ENCODE peak calls at places on chromosomes 1 and 21, in four cellular contexts. O, B, E and X are unnamed samples.

GRCh38 chr1:1240822-1241587 is 5.5 kb downstream of the C1QTNF12 start:
- DNase-seq in O (no peak), E (no peak), B (peak; percentile 46), X (no peak)

GRCh38 chr1:205456868-205457724 is 1.3 kb upstream of the BLACAT1 start:
- DNase-seq in O (no peak), B (no peak), E (no peak), X (peak; percentile 84)

GRCh38 chr1:77134359-77134758 is 84.9 kb downstream of the PIGK start:
- DNase-seq in O (no peak), E (no peak), B (peak; percentile 7), X (no peak)

GRCh38 chr1:37410815-37411214 is 63.6 kb upstream of the ZC3H12A start:
- DNase-seq in O (no peak), B (peak; percentile 9), E (no peak), X (peak; percentile 67)

GRCh38 chr1:201042663-201043461 is 19.3 kb upstream of the KIF21B start:
- DNase-seq in B (peak; percentile 29), E (no peak), O (no peak), X (peak; percentile 64)

GRCh38 chr1:109277434-109278204 is 5.3 kb downstream of the PSRC1 start:
- DNase-seq in B (peak; percentile 86), O (peak; percentile 54), E (peak; percentile 81), X (peak; percentile 57)

GRCh38 chr1:67710417-67710816 is 25.4 kb downstream of the GADD45A start:
- DNase-seq in B (no peak), E (no peak), O (no peak), X (no peak)

GRCh38 chr1:153404768-153405167 is 11.6 kb upstream of the S100A7A start:
- DNase-seq in B (peak; percentile 11), O (no peak), E (peak; percentile 19), X (peak; percentile 57)

GRCh38 chr1:184972281-184973055 is 1.8 kb downstream of the NIBAN1 start:
- DNase-seq in E (no peak), O (no peak), B (no peak), X (no peak)

GRCh38 chr1:238052496-238053266 is 162.0 kb upstream of the ZP4 start:
- DNase-seq in O (no peak), E (no peak), B (no peak), X (no peak)

GRCh38 chr1:235073331-235073967 is 55.2 kb downstream of the TOMM20 start:
- DNase-seq in E (no peak), B (peak; percentile 97), O (no peak), X (no peak)

GRCh38 chr1:100955322-100955721 is 59.4 kb downstream of the SLC30A7 start:
- DNase-seq in B (no peak), E (no peak), O (no peak), X (no peak)

GRCh38 chr1:182032251-182032650 is 29.3 kb downstream of the ZNF648 start:
- DNase-seq in O (no peak), B (no peak), E (no peak), X (no peak)

GRCh38 chr1:12406218-12407021 is 176.6 kb downstream of the VPS13D start:
- DNase-seq in E (no peak), B (peak; percentile 85), O (no peak), X (no peak)

GRCh38 chr1:109294481-109294880 is 11.5 kb upstream of the PSRC1 start:
- DNase-seq in E (no peak), B (no peak), O (no peak), X (no peak)

GRCh38 chr21:44737706-44738354 is 26.5 kb upstream of the TSPEAR start:
- DNase-seq in O (no peak), B (no peak), E (no peak), X (no peak)

GRCh38 chr1:3206696-3207095 is 137.7 kb downstream of the PRDM16 start:
- DNase-seq in E (no peak), B (no peak), O (no peak), X (no peak)

GRCh38 chr21:21436012-21436545 is 437.9 kb downstream of the NCAM2 start:
- DNase-seq in E (no peak), O (no peak), B (no peak), X (no peak)

GRCh38 chr1:45297604-45298356 is 28.9 kb upstream of the HPDL start:
- DNase-seq in O (no peak), B (peak; percentile 87), E (no peak), X (no peak)

GRCh38 chr1:13774121-13774520 is 74.1 kb downstream of the PRDM2 start:
- DNase-seq in E (no peak), B (no peak), O (no peak), X (no peak)

GRCh38 chr1:167821969-167822685 is 91.8 kb downstream of the ADCY10 start:
- DNase-seq in O (no peak), E (no peak), B (no peak), X (no peak)

GRCh38 chr1:162055062-162055461 is 14.4 kb upstream of the NOS1AP start:
- DNase-seq in B (peak; percentile 64), E (no peak), O (no peak), X (no peak)

GRCh38 chr1:52996653-52997052 is 65.4 kb upstream of the PODN start:
- DNase-seq in E (no peak), O (no peak), B (no peak), X (no peak)

GRCh38 chr1:26877326-26877725 is 12.8 kb downstream of the GPN2 start:
- DNase-seq in O (no peak), E (no peak), B (no peak), X (no peak)

GRCh38 chr1:85850238-85850637 is 142.0 kb upstream of the ZNHIT6 start:
- DNase-seq in B (peak; percentile 1), E (no peak), O (no peak), X (no peak)

GRCh38 chr1:185929759-185930158 is 195.6 kb downstream of the HMCN1 start:
- DNase-seq in E (no peak), O (no peak), B (no peak), X (no peak)

GRCh38 chr1:38027201-38028104 is 14.9 kb downstream of the UTP11 start:
- DNase-seq in B (no peak), O (no peak), E (no peak), X (no peak)

GRCh38 chr1:46084553-46085448 is 47.6 kb downstream of the PIK3R3 start:
- DNase-seq in B (no peak), O (no peak), E (no peak), X (no peak)

GRCh38 chr1:228403231-228403631 is 3.4 kb downstream of the TRIM11 start:
- DNase-seq in O (no peak), E (no peak), B (no peak), X (no peak)

GRCh38 chr1:1402081-1402900 is 3.2 kb upstream of the CCNL2 start:
- DNase-seq in B (peak; percentile 52), E (no peak), O (no peak), X (peak; percentile 56)

DNA sequence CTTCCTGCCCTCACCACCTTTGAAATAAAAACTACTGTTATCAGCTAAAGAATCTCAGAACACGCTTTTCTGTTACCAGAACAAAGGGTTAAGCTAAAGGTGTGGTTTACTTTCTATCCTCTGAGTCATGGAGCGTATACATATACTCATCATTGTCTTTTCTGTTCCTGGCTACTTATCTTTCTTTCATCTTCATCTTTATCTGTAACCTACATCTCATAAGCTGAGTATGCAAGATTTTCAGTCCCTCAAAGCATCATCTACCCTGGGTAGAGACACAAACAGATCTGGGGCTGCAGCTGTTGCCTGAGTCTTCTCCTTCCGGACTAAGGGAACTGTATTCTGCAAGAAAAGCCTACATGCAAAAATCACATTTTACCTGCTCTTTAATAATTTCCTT is 75.6 kb downstream of the LMO4 start:
- DNase-seq in O (no peak), B (no peak), E (no peak), X (no peak)
- TF ChIP-seq ZNF274 in O (no peak), B (no peak), E (no peak), X (no peak)

GRCh38 chr1:17561561-17561985 is 22.1 kb downstream of the ARHGEF10L start:
- DNase-seq in E (no peak), B (no peak), O (no peak), X (no peak)

GRCh38 chr1:17562375-17562774 is 22.9 kb downstream of the ARHGEF10L start:
- DNase-seq in B (no peak), O (no peak), E (no peak), X (no peak)

GRCh38 chr1:17564458-17565393 is 25.2 kb downstream of the ARHGEF10L start:
- DNase-seq in E (no peak), B (peak; percentile 44), O (no peak), X (no peak)

GRCh38 chr1:17565551-17565971 is 26.1 kb downstream of the ARHGEF10L start:
- DNase-seq in E (no peak), O (no peak), B (no peak), X (no peak)

GRCh38 chr1:17563494-17564281 is 24.2 kb downstream of the ARHGEF10L start:
- DNase-seq in O (no peak), B (no peak), E (no peak), X (no peak)
- H3K4me1 ChIP-seq in O (no peaks in the 10 kb centered on the region), B (peaks cover 81% of the 10 kb centered on the region), E (peaks cover 28% of the 10 kb centered on the region), X (peaks cover 16% of the 10 kb centered on the region)

GRCh38 chr1:99749948-99750347 is 16.5 kb downstream of the FRRS1 start:
- DNase-seq in B (no peak), E (no peak), O (peak; percentile 78), X (no peak)
- TF ChIP-seq SUZ12 in B (no peak), E (no peak), O (no peak), X (no peak)

GRCh38 chr21:41713495-41714281 is 53.2 kb downstream of the RIPK4 start:
- DNase-seq in B (peak; percentile 42), O (no peak), E (no peak), X (no peak)
- TF ChIP-seq ZNF274 in B (no peak), O (no peak), E (no peak), X (no peak)

DNA sequence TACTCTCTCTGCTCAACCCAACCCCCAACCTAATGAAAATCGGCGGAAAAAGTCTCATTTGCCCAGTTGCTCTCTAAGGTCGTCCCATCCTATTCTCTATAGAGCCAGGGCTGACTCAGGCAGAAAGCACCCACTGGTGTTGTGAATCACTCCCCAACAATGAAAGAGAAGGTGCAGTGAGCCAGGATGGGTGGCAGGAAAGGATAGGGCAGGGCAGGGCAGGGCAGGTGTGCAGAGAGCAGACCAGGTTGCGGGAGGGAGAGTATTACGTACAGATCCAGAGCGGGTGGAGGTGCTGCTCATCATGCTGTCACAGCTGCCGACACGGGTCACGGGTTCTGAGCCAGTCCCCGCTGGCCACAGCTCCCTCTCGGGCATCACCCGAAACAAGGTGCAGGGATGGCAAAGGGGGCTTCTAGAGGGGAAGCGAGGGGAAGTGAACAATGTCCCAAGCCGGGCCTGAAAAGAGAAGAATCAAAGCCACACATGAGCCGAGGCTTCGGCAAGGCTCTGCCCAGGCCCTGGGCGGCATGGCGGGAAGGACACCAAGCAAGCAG is 5.3 kb downstream of the C1orf116 start:
- DNase-seq in E (no peak), B (no peak), O (no peak), X (no peak)
- H3K4me1 ChIP-seq in E (peaks cover 4% of the 10 kb centered on the region), B (peaks cover 100% of the 10 kb centered on the region), O (no peaks in the 10 kb centered on the region), X (peaks cover 3% of the 10 kb centered on the region)